ENCODE peak calls at places on chromosomes 6 and 20, in nine cellular contexts. W is HCT116, N is bronchial epithelial cell, H is GM13976, S is neural crest cell, X is lower leg skin, V is tibial nerve, Q is NB4, U is MM.1S. B is an unnamed sample.

GRCh38 chr6:24933868-24934401 is 1.8 kb downstream of the RIPOR2 start:
- DNase-seq in N (peak; percentile 30), W (peak; percentile 57), Q (peak; percentile 54), X (no peak), S (no peak), V (no peak), H (no peak), U (no peak), B (no peak)

GRCh38 chr20:64161595-64162238 is 2.5 kb upstream of the MYT1 start:
- DNase-seq in N (peak; percentile 32), U (no peak), W (no peak), X (no peak), Q (peak; percentile 69), H (peak; percentile 76), S (peak; percentile 72), V (no peak), B (no peak)

GRCh38 chr6:57221936-57222683 is at the start of gene RAB23:
- DNase-seq in X (peak; percentile 96), V (peak; percentile 72), U (peak; percentile 81), N (peak; percentile 64), W (peak; percentile 60), Q (peak; percentile 89), H (peak; percentile 91), S (peak; percentile 84), B (peak; percentile 54)

GRCh38 chr20:34583524-34583923 is 25.0 kb downstream of the MAP1LC3A start:
- DNase-seq in X (peak; percentile 60), W (no peak), N (no peak), H (no peak), Q (no peak), V (no peak), U (no peak), S (no peak), B (no peak)

GRCh38 chr20:33561981-33562601 is 72.2 kb downstream of the CBFA2T2 start:
- DNase-seq in X (peak; percentile 92), U (no peak), W (peak; percentile 28), V (peak; percentile 75), Q (peak; percentile 27), S (no peak), N (peak; percentile 94), H (no peak), B (peak; percentile 41)

GRCh38 chr20:40688129-40689099 is 622 bp downstream of the MAFB start:
- DNase-seq in N (no peak), U (no peak), S (no peak), V (no peak), X (peak; percentile 88), W (no peak), H (no peak), Q (no peak), B (no peak)

GRCh38 chr6:139334791-139335446 is 39.5 kb downstream of the CITED2 start:
- DNase-seq in V (peak; percentile 64), N (peak; percentile 94), W (no peak), U (no peak), Q (peak; percentile 73), H (no peak), S (no peak), X (no peak), B (no peak)

GRCh38 chr20:48467622-48468021 is 360.2 kb downstream of the PREX1 start:
- DNase-seq in W (peak; percentile 31), U (peak; percentile 25), V (no peak), X (no peak), H (peak; percentile 66), S (no peak), N (no peak), Q (peak; percentile 53), B (no peak)

GRCh38 chr6:379367-380181 is 12.0 kb upstream of the IRF4 start:
- DNase-seq in N (no peak), Q (no peak), U (no peak), W (no peak), H (peak; percentile 81), S (no peak), X (no peak), V (no peak), B (no peak)

GRCh38 chr6:35725081-35725708 is 11.6 kb upstream of the ARMC12 start:
- DNase-seq in V (no peak), U (no peak), N (no peak), S (no peak), Q (no peak), W (no peak), X (no peak), H (no peak), B (no peak)

DNA sequence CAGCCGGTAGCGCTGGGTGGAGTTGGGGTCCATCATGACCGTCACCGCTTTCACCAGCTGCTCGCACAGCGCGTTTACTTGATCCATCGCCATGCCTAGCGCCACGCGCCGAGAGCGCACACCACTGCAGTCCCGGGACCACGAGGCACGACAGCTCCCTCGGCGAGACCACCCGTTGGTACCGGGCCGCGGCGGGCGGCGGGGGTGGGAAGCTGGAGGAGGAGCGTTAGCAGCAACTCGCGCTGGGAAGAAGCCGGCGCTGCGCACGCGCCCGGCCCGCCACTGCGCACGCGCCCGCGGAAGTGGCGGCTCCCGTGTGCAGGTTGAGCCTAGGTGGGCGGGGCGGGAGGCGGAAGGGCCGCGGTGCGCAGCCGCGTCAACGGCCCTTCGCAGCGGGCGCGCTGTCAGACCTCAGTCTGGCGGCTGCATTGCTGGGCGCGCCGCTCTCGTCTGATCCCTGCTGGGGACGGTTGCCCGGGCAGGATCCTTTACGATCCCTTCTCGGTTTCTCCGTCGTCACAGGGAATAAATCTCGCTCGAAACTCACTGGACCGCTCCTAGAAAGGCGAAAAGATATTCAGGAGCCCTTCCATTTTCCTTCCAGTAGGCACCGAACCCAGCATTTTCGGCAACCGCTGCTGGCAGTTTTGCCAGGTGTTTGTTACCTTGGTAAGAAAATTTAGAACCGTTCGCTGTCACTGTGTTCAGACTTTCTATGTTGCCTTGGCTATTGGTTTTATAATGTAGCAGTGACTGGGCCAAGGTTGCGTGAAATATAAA is at the start of the genes POLH and XPO5:
- DNase-seq in X (peak; percentile 97), W (peak; percentile 81), U (peak; percentile 95), N (peak; percentile 85), Q (peak; percentile 96), H (peak; percentile 98), S (peak; percentile 82), V (peak; percentile 79), B (peak; percentile 64)
- TF ChIP-seq CTCF in X (no peak), W (peak; percentile 18), U (peak; percentile 28), N (peak; percentile 40), Q (peak; percentile 10), H (no peak), S (no peak), V (peak; percentile 43), B (no peak)

GRCh38 chr6:4125933-4126864 is 9.2 kb downstream of the ECI2 start:
- DNase-seq in Q (peak; percentile 37), H (no peak), X (no peak), W (peak; percentile 42), S (no peak), N (peak; percentile 90), U (no peak), V (peak; percentile 29), B (no peak)
- TF ChIP-seq CTCF in Q (no peak), H (no peak), X (no peak), W (peak; percentile 48), S (peak; percentile 39), N (no peak), U (no peak), V (peak; percentile 14), B (no peak)

DNA sequence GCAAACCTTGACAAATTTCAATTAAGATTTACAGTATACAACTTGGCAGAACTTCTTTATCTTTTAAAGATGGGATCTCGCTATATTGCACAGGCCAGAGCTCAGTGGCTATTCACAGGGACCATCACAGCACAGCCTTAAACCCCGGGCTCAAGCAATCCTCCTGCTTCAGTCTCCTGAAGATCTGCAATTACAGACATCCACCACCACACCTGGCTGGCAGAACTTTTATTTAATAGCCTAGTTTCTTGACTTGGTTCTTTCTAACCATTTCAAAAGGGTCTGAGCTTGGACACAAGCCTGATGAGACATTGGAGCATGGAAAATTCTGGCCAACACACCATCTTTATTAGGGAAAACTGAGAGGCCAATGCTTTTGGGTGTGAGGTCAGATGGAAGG is 151.6 kb upstream of the KCNG1 start:
- DNase-seq in V (no peak), Q (no peak), W (no peak), N (no peak), S (no peak), X (peak; percentile 20), H (no peak), U (no peak), B (no peak)
- TF ChIP-seq CTCF in V (no peak), Q (no peak), W (no peak), N (no peak), S (no peak), X (no peak), H (no peak), U (no peak), B (no peak)

GRCh38 chr6:50128420-50129005 is 78.8 kb upstream of the DEFB112 start:
- DNase-seq in N (peak; percentile 25), W (no peak), X (no peak), S (no peak), V (no peak), U (no peak), H (peak; percentile 16), Q (peak; percentile 29), B (no peak)
- TF ChIP-seq CTCF in N (peak; percentile 18), W (peak; percentile 45), X (no peak), S (peak; percentile 82), V (no peak), U (peak; percentile 34), H (no peak), Q (no peak), B (no peak)

DNA sequence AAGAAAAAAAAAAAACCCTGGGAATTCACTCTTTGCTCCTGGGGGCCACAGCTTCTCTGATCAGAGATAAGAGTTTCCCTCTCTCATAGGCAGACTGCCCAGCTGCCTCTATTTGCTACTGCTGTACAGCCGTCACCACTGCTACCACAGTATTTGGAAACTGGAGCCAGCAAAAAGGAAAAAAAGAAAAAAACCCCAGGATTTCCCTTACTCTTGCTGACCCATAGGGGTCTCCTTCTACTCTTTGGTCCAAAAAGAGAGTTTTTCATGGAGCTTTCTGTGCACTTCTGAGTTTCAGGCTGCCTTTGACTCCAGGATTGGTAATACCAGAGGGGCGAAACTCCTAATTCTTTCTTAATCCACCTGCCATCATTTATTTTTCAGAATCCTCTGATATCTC is 89.7 kb downstream of the MDGA1 start:
- DNase-seq in X (no peak), N (no peak), H (no peak), U (no peak), V (no peak), S (no peak), Q (peak; percentile 21), W (no peak), B (no peak)
- TF ChIP-seq CTCF in X (no peak), N (no peak), H (no peak), U (peak; percentile 4), V (no peak), S (peak; percentile 57), Q (peak; percentile 63), W (peak; percentile 47), B (no peak)

B was measured in omental fat pad.